ENCODE peak calls at places on chromosomes 4 and X, in four cellular contexts. Z is right atrium auricular region, L is pancreas, S is AG10803. F is an unnamed sample.

GRCh38 chr4:8727546-8728510 is 135.3 kb downstream of the CPZ start:
- DNase-seq in Z (peak), S (no peak), L (peak), F (no peak)

GRCh38 chrX:47619486-47620302 is at the start of gene SYN1:
- DNase-seq in L (peak), S (peak), Z (peak), F (peak)

GRCh38 chrX:104833401-104833800 is 267.4 kb downstream of the IL1RAPL2 start:
- DNase-seq in L (no peak), S (peak), Z (no peak), F (no peak)

GRCh38 chrX:135528756-135529155 is 8.3 kb downstream of the INTS6L start:
- DNase-seq in S (no peak), L (no peak), Z (no peak), F (no peak)

GRCh38 chr4:82998898-82999297 is 11.7 kb downstream of the LIN54 start:
- DNase-seq in Z (no peak), L (no peak), S (no peak), F (no peak)

GRCh38 chrX:135000516-135000915 is 9.7 kb downstream of the SMIM10 start:
- DNase-seq in Z (no peak), S (no peak), L (no peak), F (no peak)

GRCh38 chrX:150476183-150476699 is 92.2 kb upstream of the MTM1 start:
- DNase-seq in L (no peak), S (peak), Z (no peak), F (no peak)

GRCh38 chr4:42596918-42597317 is 60.0 kb downstream of the ATP8A1 start:
- DNase-seq in L (no peak), S (no peak), Z (no peak), F (no peak)

GRCh38 chrX:138067415-138067814 is 501.5 kb downstream of the ZIC3 start:
- DNase-seq in S (no peak), L (no peak), Z (no peak), F (no peak)

GRCh38 chr4:186723207-186724047 is at the start of gene FAT1:
- DNase-seq in S (peak), L (peak), Z (no peak), F (peak)

GRCh38 chr4:186485621-186486062 is 69.7 kb downstream of the MTNR1A start:
- DNase-seq in Z (no peak), S (peak), L (no peak), F (no peak)

GRCh38 chrX:350534-351321 is 32.1 kb upstream of the GTPBP6 start:
- DNase-seq in S (no peak), L (no peak), Z (no peak), F (peak)

GRCh38 chr4:133600008-133600407 is 450.9 kb downstream of the PCDH10 start:
- DNase-seq in L (no peak), S (no peak), Z (no peak), F (no peak)

GRCh38 chr4:168797176-168797575 is 212.9 kb downstream of the CBR4 start:
- DNase-seq in Z (no peak), L (no peak), S (peak), F (no peak)

GRCh38 chr4:158077835-158078234 is 95.0 kb downstream of the GASK1B start:
- DNase-seq in S (no peak), Z (no peak), L (no peak), F (no peak)

GRCh38 chr4:48017108-48017527 is 546 bp downstream of the NIPAL1 start:
- DNase-seq in S (peak), L (peak), Z (no peak), F (no peak)

GRCh38 chrX:22366866-22367265 is 94.2 kb downstream of the CBLL2 start:
- DNase-seq in Z (no peak), L (no peak), S (no peak), F (no peak)

GRCh38 chr4:129232627-129233337 is 136.8 kb downstream of the C4orf33 start:
- DNase-seq in L (no peak), Z (no peak), S (no peak), F (no peak)

GRCh38 chrX:3549442-3549875 is 164.0 kb downstream of the PRKX start:
- DNase-seq in S (peak), L (peak), Z (no peak), F (no peak)

GRCh38 chr4:23333946-23334878 is 555.6 kb downstream of the PPARGC1A start:
- DNase-seq in Z (no peak), L (no peak), S (peak), F (peak)

GRCh38 chr4:55553442-55553841 is 6.7 kb upstream of the CLOCK start:
- DNase-seq in Z (no peak), S (peak), L (peak), F (peak)

GRCh38 chr4:82892467-82892802 is 1.5 kb upstream of the SEC31A start:
- DNase-seq in Z (no peak), S (no peak), L (no peak), F (no peak)

GRCh38 chrX:150544222-150544787 is 24.1 kb upstream of the MTM1 start:
- DNase-seq in L (no peak), S (no peak), Z (no peak), F (no peak)

GRCh38 chr4:182916483-182917181 is 554 bp downstream of the DCTD start:
- DNase-seq in Z (no peak), L (peak), S (peak), F (peak)

GRCh38 chr4:41256740-41257256 is at the start of gene UCHL1:
- DNase-seq in L (peak), Z (no peak), S (peak), F (no peak)

GRCh38 chr4:94548571-94548970 is 96.8 kb downstream of the PDLIM5 start:
- DNase-seq in L (no peak), S (peak), Z (no peak), F (no peak)

GRCh38 chr4:170589597-170590191 is 499.9 kb upstream of the AADAT start:
- DNase-seq in L (no peak), S (peak), Z (no peak), F (no peak)

GRCh38 chr4:148648599-148648998 is 206.4 kb upstream of the NR3C2 start:
- DNase-seq in L (no peak), Z (no peak), S (no peak), F (no peak)

GRCh38 chrX:13449441-13449840 is 120.0 kb upstream of the EGFL6 start:
- DNase-seq in L (no peak), Z (no peak), S (no peak), F (no peak)

GRCh38 chr4:102076622-102077021 is 268.7 kb downstream of the SLC39A8 start:
- DNase-seq in S (no peak), Z (no peak), L (no peak), F (no peak)

DNA sequence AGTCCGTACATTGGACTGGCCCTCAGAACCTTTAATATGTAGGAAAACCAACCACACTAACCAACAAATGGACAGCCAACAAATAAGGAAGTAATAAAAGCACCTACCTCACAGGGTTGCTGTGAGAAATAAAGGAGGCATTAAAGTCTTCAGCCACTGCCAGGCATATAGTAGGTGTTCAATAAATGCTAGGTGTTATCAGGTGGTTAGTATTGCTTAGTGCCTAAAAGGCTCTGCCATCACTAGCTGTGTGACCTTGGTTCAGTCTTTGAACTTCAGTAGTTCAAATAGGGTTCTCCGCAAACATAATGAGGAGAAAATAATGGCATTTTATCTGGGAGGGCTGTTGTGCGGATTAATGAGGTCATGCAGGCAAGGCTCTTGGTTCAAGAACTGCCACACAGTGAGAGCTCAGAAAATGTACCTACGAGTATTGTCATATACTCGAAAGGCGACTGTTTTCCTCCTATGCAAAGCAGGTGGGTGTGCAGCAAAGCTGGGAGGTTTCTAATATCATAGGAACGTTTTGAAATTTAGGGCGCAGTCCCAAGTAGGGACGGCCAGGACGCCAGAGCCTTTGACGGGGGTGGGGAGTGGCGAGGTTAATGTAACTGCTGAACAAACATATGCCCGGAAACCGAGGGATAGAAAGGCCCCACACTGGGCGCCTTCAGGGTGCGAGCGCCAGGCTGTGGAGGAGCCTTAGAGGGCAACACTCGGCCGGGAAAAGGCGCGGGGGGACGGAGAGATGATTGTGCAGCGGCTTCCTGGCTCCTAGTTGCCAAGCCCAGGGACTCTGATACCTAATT is 7.0 kb upstream of the GSX2 start:
- DNase-seq in S (no peak), Z (no peak), L (no peak), F (no peak)
- H3K4me3 ChIP-seq in S (no peak), Z (no peak), L (no peak), F (peak)

DNA sequence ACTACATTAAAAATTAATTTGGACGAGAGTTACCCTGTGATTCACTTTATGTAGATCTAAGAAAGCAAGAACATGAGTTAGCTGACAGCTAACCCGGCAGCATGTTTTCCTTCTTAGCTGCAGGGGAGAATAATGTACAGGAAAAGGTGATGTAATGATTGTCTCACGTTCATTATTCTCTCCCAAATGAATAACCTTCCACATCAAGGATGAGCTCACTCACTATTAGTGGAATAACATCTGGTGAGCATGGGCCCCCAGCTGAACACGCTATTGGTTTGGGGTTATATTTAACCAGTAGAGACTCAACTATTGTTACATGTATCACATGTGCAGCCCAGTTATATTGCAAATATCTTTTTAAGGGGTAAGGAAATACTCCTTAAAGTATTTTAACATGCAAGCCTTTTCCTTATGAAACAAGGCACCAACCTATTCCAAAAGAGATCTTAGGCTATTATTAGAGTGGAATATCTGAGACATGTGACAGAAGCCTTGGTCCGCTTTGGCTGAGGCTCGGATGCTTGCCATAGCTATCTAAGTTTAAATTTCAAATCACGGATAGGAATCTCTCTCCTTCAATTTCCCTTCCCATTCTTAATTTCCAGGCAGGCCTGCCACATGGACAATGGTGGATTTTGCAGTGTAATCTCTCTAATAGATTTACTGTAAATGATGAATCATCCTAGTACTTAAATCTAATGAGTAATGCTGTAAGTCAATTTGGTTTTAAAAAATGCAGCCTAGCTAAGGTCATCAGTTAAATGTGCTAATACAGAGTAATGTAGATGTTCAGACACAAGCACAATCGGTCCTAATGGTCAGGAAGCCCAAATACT is 99.0 kb upstream of the OTUD4 start:
- DNase-seq in L (no peak), S (peak), Z (no peak), F (no peak)
- H3K4me3 ChIP-seq in L (no peak), S (no peak), Z (no peak), F (no peak)

GRCh38 chr4:26326791-26327190 is 6.0 kb downstream of the RBPJ start:
- DNase-seq in L (no peak), Z (no peak), S (peak), F (no peak)
- H3K4me3 ChIP-seq in L (no peak), Z (no peak), S (no peak), F (no peak)

GRCh38 chr4:33841120-33841519 is 2403.2 kb downstream of the ARAP2 start:
- DNase-seq in Z (no peak), L (no peak), S (no peak), F (no peak)
- H3K4me3 ChIP-seq in Z (no peak), L (no peak), S (no peak), F (no peak)

DNA sequence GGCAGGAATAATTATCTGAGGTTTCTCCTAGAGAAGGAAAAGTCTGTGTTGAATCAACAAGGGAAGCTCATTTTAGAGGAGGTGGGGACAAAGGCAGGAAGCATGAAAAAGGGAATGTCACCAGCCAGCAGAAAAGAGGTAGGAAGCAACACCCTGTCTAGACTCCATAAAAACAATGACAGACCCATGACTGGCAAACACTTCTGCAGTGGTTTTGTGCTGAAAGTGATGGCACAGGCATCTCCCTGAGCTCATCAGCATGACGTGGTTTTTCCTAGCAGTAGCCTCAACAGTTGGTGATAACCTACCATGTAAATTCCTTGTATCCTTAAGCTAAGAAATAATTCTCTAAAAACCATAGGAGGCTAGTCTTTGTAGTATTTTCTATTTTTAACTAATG is 110.7 kb upstream of the GALNT7 start:
- DNase-seq in L (no peak), Z (no peak), S (no peak), F (no peak)
- H3K4me3 ChIP-seq in L (no peak), Z (no peak), S (no peak), F (no peak)

GRCh38 chr4:150584198-150584593 is 2.2 kb downstream of the MAB21L2 start:
- DNase-seq in S (no peak), Z (no peak), L (no peak), F (no peak)
- H3K4me3 ChIP-seq in S (no peak), Z (peak), L (no peak), F (no peak)

GRCh38 chr4:87498446-87498900 is 30.7 kb downstream of the SPARCL1 start:
- DNase-seq in L (no peak), Z (no peak), S (peak), F (no peak)
- H3K4me3 ChIP-seq in L (no peak), Z (no peak), S (peak), F (no peak)

GRCh38 chrX:116290359-116290758 is 119.8 kb downstream of the AGTR2 start:
- DNase-seq in S (no peak), L (no peak), Z (no peak), F (no peak)
- H3K4me3 ChIP-seq in S (no peak), L (no peak), Z (no peak), F (no peak)

GRCh38 chr4:39616651-39617050 is 22.0 kb downstream of the SMIM14 start:
- DNase-seq in L (no peak), S (peak), Z (no peak), F (no peak)

GRCh38 chr4:39609454-39609911 is 29.2 kb downstream of the SMIM14 start:
- DNase-seq in S (no peak), L (no peak), Z (no peak), F (no peak)

GRCh38 chr4:39617534-39617933 is 21.1 kb downstream of the SMIM14 start:
- DNase-seq in Z (no peak), S (no peak), L (no peak), F (no peak)

GRCh38 chr4:39613093-39613656 is 25.5 kb downstream of the SMIM14 start:
- DNase-seq in S (peak), L (no peak), Z (no peak), F (no peak)

DNA sequence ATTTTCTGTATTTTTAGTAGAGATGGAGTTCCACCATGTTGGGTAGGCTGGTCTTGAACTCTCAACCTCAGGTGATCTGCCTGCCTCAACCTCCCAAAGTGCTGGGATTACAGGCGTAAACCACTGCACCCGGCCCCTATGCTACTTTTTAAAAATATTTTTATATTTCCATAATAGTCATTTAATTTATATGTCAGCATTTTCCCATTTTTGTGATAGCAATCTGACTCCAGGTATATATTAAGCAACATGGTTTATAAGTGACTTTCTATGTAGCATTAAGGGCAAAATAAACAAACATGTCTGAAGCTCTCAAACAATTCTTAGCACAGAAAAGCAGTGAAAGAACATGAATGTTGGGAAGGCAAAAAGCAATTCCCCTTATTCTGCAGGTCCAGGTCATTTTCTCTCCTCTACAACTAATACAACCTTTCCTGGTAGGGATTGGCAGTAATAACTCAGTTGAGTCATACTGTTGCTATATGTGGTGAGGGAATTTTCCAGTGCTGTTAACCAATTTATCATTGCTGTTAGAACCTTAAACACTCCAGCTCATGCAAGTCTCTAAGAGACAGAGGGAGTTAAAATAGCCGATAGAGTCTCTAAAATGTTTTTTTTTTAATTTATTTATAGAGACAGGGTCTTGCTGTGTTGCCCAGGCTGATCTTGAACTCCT is 24.0 kb downstream of the SMIM14 start:
- DNase-seq in L (no peak), Z (no peak), S (peak), F (no peak)
- H3K4me3 ChIP-seq in L (no peak), Z (no peak), S (no peak), F (no peak)